ENCODE peak calls at places on chromosomes 16 and 17, in nine cellular contexts. N is central memory CD4-positive, alpha-beta T cell; X is stimulated activated CD8-positive, alpha-beta memory T cell treated with anti-CD3 and anti-CD28 coated beads, Interleukin-7, amount 100 ng/mL, for 1 hour; S is right lobe of liver; H is HAP-1; L is WTC11; R is T follicular helper cell; T is OCI-LY7; K is right cardiac atrium. U is an unnamed sample.

GRCh38 chr17:4405038-4405669 is 28.6 kb upstream of the SPNS3 start:
- DNase-seq in N (no peak), X (no peak), S (no peak), H (no peak), L (no peak), R (no peak), T (peak; percentile 62), K (no peak), U (no peak)

GRCh38 chr16:21116148-21116693 is 34.4 kb downstream of the DNAH3 start:
- DNase-seq in N (no peak), X (no peak), S (no peak), H (no peak), L (no peak), R (no peak), T (peak; percentile 76), K (no peak), U (peak; percentile 8)

GRCh38 chr16:56192644-56192960 is 1.3 kb downstream of the GNAO1 start:
- DNase-seq in N (no peak), X (no peak), S (no peak), H (no peak), L (no peak), R (no peak), T (no peak), K (no peak), U (no peak)

GRCh38 chr17:49901460-49902331 is 53.8 kb upstream of the TAC4 start:
- DNase-seq in N (no peak), X (no peak), S (no peak), H (no peak), L (no peak), R (no peak), T (no peak), K (no peak), U (no peak)

GRCh38 chr17:29444589-29444988 is 54.4 kb downstream of the TAOK1 start:
- DNase-seq in N (no peak), X (no peak), S (no peak), H (no peak), L (no peak), R (no peak), T (no peak), K (no peak), U (peak; percentile 35)

GRCh38 chr17:1787301-1787902 is 25.5 kb downstream of the SERPINF1 start:
- DNase-seq in N (no peak), X (no peak), S (peak; percentile 80), H (no peak), L (no peak), R (no peak), T (no peak), K (peak; percentile 81), U (peak; percentile 90)

GRCh38 chr16:28321700-28322411 is 29.5 kb downstream of the SBK1 start:
- DNase-seq in N (no peak), X (no peak), S (peak; percentile 43), H (no peak), L (peak; percentile 79), R (no peak), T (peak; percentile 61), K (no peak), U (peak; percentile 7)

GRCh38 chr16:23254338-23254737 is 47.8 kb upstream of the SCNN1B start:
- DNase-seq in N (no peak), X (no peak), S (no peak), H (no peak), L (no peak), R (no peak), T (no peak), K (no peak), U (peak; percentile 80)

GRCh38 chr17:45147102-45147580 is 1.1 kb upstream of the HEXIM1 start:
- DNase-seq in N (no peak), X (peak; percentile 43), S (peak; percentile 46), H (peak; percentile 68), L (no peak), R (peak; percentile 53), T (peak; percentile 87), K (no peak), U (peak; percentile 71)

GRCh38 chr16:56625140-56625942 is at the start of gene MT1E:
- DNase-seq in N (peak; percentile 33), X (no peak), S (peak; percentile 80), H (peak; percentile 79), L (peak; percentile 67), R (no peak), T (no peak), K (peak; percentile 86), U (peak; percentile 80)

GRCh38 chr17:83099086-83099540 is 19.7 kb downstream of the METRNL start:
- DNase-seq in N (no peak), X (no peak), S (no peak), H (no peak), L (no peak), R (no peak), T (no peak), K (no peak), U (no peak)

GRCh38 chr17:34276826-34277225 is 6.8 kb downstream of the CCL7 start:
- DNase-seq in N (no peak), X (no peak), S (no peak), H (no peak), L (no peak), R (no peak), T (no peak), K (no peak), U (no peak)

GRCh38 chr17:57672971-57673370 is 72.1 kb downstream of the CCDC182 start:
- DNase-seq in N (no peak), X (no peak), S (no peak), H (no peak), L (no peak), R (no peak), T (no peak), K (no peak), U (no peak)

GRCh38 chr16:81149614-81150013 is 53.4 kb upstream of the GCSH start:
- DNase-seq in N (no peak), X (no peak), S (no peak), H (no peak), L (no peak), R (no peak), T (no peak), K (no peak), U (no peak)

GRCh38 chr16:27318399-27319256 is 4.9 kb downstream of the IL4R start:
- DNase-seq in N (peak; percentile 36), X (no peak), S (no peak), H (no peak), L (peak; percentile 19), R (peak; percentile 18), T (peak; percentile 56), K (peak; percentile 61), U (peak; percentile 27)

GRCh38 chr17:72063756-72064461 is 56.9 kb upstream of the SOX9 start:
- DNase-seq in N (no peak), X (no peak), S (no peak), H (no peak), L (no peak), R (no peak), T (no peak), K (no peak), U (no peak)

GRCh38 chr16:55370762-55371482 is 46.9 kb downstream of the IRX6 start:
- DNase-seq in N (no peak), X (no peak), S (peak; percentile 60), H (peak; percentile 59), L (peak; percentile 73), R (no peak), T (no peak), K (peak; percentile 63), U (peak; percentile 62)

GRCh38 chr17:64617125-64617780 is 44.9 kb downstream of the SMURF2 start:
- DNase-seq in N (no peak), X (no peak), S (no peak), H (no peak), L (no peak), R (no peak), T (no peak), K (no peak), U (no peak)

GRCh38 chr17:76517638-76518038 is 16.4 kb upstream of the RHBDF2 start:
- DNase-seq in N (no peak), X (no peak), S (no peak), H (no peak), L (no peak), R (no peak), T (no peak), K (no peak), U (no peak)

U was measured in AG10803.